ENCODE peak calls at places on chromosomes 7 and 10, in six cellular contexts. One of them, this sample, is unnamed.
A peak's percentile ranks its signal among the peaks of the same experiment; 100 is the strongest.

GRCh38 chr10:97759157-97759980 is 12.4 kb downstream of the SFRP5 start:
- DNase-seq in HepG2: peak; percentile 79
- DNase-seq in HCT116: peak; percentile 48
- DNase-seq in GM12878: no peak
- DNase-seq in K562: peak; percentile 69
- DNase-seq in H1: peak; percentile 95
- DNase-seq in this sample: peak; percentile 68

GRCh38 chr7:4242706-4243105 is 439.4 kb upstream of the FOXK1 start:
- DNase-seq in GM12878: no peak
- DNase-seq in HepG2: no peak
- DNase-seq in HCT116: no peak
- DNase-seq in K562: no peak
- DNase-seq in H1: no peak
- DNase-seq in this sample: no peak

GRCh38 chr7:107286751-107287621 is 118.2 kb downstream of the HBP1 start:
- DNase-seq in HepG2: peak; percentile 5
- DNase-seq in H1: no peak
- DNase-seq in HCT116: no peak
- DNase-seq in K562: no peak
- DNase-seq in GM12878: no peak
- DNase-seq in this sample: no peak

GRCh38 chr10:5090551-5090950 is 3.7 kb upstream of the AKR1C3 start:
- DNase-seq in HCT116: no peak
- DNase-seq in K562: no peak
- DNase-seq in GM12878: no peak
- DNase-seq in H1: no peak
- DNase-seq in HepG2: no peak
- DNase-seq in this sample: no peak

GRCh38 chr7:65269150-65269856 is 104.4 kb upstream of the ZNF92 start:
- DNase-seq in H1: peak; percentile 93
- DNase-seq in HCT116: peak; percentile 75
- DNase-seq in HepG2: peak; percentile 90
- DNase-seq in GM12878: peak; percentile 73
- DNase-seq in K562: peak; percentile 97
- DNase-seq in this sample: peak; percentile 98

GRCh38 chr7:41711283-41712064 is 8.6 kb upstream of the INHBA start:
- DNase-seq in HCT116: no peak
- DNase-seq in GM12878: no peak
- DNase-seq in HepG2: peak; percentile 4
- DNase-seq in K562: peak; percentile 19
- DNase-seq in H1: peak; percentile 82
- DNase-seq in this sample: no peak

GRCh38 chr10:125284875-125285597 is 124.7 kb upstream of the CTBP2 start:
- DNase-seq in GM12878: no peak
- DNase-seq in H1: no peak
- DNase-seq in HCT116: peak; percentile 58
- DNase-seq in HepG2: no peak
- DNase-seq in K562: peak; percentile 43
- DNase-seq in this sample: peak; percentile 16

GRCh38 chr10:58573970-58574538 is 61.4 kb downstream of the BICC1 start:
- DNase-seq in H1: no peak
- DNase-seq in K562: no peak
- DNase-seq in GM12878: no peak
- DNase-seq in HepG2: no peak
- DNase-seq in HCT116: no peak
- DNase-seq in this sample: no peak

GRCh38 chr10:70500339-70500738 is 21.8 kb downstream of the PALD1 start:
- DNase-seq in K562: no peak
- DNase-seq in GM12878: no peak
- DNase-seq in HCT116: no peak
- DNase-seq in HepG2: no peak
- DNase-seq in H1: no peak
- DNase-seq in this sample: no peak

GRCh38 chr7:28503396-28503795 is 91.1 kb downstream of the CREB5 start:
- DNase-seq in GM12878: no peak
- DNase-seq in H1: no peak
- DNase-seq in HCT116: no peak
- DNase-seq in HepG2: no peak
- DNase-seq in K562: no peak
- DNase-seq in this sample: no peak

GRCh38 chr7:140485463-140486265 is 6.4 kb upstream of the MKRN1 start:
- DNase-seq in H1: no peak
- DNase-seq in GM12878: no peak
- DNase-seq in K562: peak; percentile 63
- DNase-seq in HCT116: no peak
- DNase-seq in HepG2: no peak
- DNase-seq in this sample: no peak

GRCh38 chr7:77727527-77727926 is 31.3 kb downstream of the RSBN1L start:
- DNase-seq in H1: no peak
- DNase-seq in HepG2: no peak
- DNase-seq in GM12878: no peak
- DNase-seq in K562: no peak
- DNase-seq in HCT116: no peak
- DNase-seq in this sample: no peak

GRCh38 chr7:37372750-37373149 is 75.9 kb downstream of the ELMO1 start:
- DNase-seq in H1: no peak
- DNase-seq in HepG2: no peak
- DNase-seq in K562: no peak
- DNase-seq in GM12878: no peak
- DNase-seq in HCT116: no peak
- DNase-seq in this sample: no peak

DNA sequence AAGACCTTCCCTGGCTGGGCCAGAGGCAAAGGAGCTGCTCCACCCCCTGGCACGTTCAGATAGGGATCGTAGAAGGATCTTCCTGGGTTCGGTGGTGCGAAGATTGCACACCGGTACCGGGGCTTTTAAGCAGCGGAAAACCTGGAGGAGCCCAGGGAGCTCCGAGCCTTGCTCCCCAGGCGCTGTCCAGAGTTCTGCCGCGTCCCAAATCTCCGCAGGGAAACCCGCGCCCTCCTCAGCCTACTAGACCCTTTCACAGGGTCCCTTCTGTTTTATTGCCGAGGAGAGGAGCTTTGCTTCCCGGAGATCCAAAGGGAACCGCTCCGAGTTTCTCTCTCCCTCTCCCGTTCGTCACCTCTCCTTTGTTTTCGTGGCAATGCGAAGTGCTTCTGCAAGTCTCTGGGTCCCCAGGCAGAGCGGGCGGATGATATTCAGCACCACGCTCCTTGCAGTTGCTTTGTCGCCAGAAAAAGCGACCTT is 519 bp downstream of the TMEM196 start:
- DNase-seq in GM12878: no peak
- DNase-seq in HepG2: no peak
- DNase-seq in H1: peak; percentile 83
- DNase-seq in K562: no peak
- DNase-seq in HCT116: no peak
- DNase-seq in this sample: peak; percentile 64
- TF ChIP-seq ZNF274 in GM12878: no peak
- TF ChIP-seq ZNF274 in HepG2: no peak
- TF ChIP-seq ZNF274 in H1: no peak
- TF ChIP-seq ZNF274 in K562: no peak
- TF ChIP-seq ZNF274 in HCT116: no peak
- TF ChIP-seq ZNF274 in this sample: no peak

DNA sequence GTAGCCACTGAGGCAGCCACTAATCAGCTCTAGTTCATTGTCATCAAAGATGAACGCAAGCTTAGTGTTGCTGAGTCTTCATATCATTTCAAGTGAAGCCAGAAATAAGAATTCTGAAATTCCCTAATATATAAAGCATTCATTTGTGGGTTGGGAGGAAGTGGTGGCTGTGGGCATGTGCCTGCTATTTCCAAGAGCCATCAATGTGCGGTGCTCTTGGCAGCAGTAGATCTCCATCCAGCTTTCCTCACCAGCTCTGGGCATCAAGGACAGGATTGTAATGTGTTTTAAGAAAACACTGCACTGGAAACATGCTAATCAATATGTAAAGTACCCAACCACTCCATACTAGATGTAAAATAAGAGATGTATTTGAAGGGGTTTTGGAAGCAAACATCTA is 202.5 kb upstream of the AHR start:
- DNase-seq in GM12878: no peak
- DNase-seq in K562: no peak
- DNase-seq in H1: no peak
- DNase-seq in HepG2: no peak
- DNase-seq in HCT116: no peak
- DNase-seq in this sample: no peak
- H3K4me1 ChIP-seq in GM12878: peaks cover 4% of the 10 kb centered on the region
- H3K4me1 ChIP-seq in K562: no peaks in the 10 kb centered on the region
- H3K4me1 ChIP-seq in H1: no peaks in the 10 kb centered on the region
- H3K4me1 ChIP-seq in HepG2: peaks cover 31% of the 10 kb centered on the region
- H3K4me1 ChIP-seq in HCT116: peaks cover 26% of the 10 kb centered on the region
- H3K4me1 ChIP-seq in this sample: no peaks in the 10 kb centered on the region

GRCh38 chr10:100518761-100519241 is 860 bp downstream of the SEC31B start:
- DNase-seq in K562: peak; percentile 43
- DNase-seq in HepG2: peak; percentile 65
- DNase-seq in HCT116: peak; percentile 41
- DNase-seq in GM12878: no peak
- DNase-seq in H1: peak; percentile 79
- DNase-seq in this sample: no peak
- TF ChIP-seq ZNF274 in K562: no peak
- TF ChIP-seq ZNF274 in HepG2: no peak
- TF ChIP-seq ZNF274 in HCT116: no peak
- TF ChIP-seq ZNF274 in GM12878: no peak
- TF ChIP-seq ZNF274 in H1: no peak
- TF ChIP-seq ZNF274 in this sample: no peak

GRCh38 chr10:75146780-75147179 is 35.3 kb downstream of the SAMD8 start:
- DNase-seq in K562: no peak
- DNase-seq in GM12878: no peak
- DNase-seq in HepG2: no peak
- DNase-seq in H1: no peak
- DNase-seq in HCT116: no peak
- DNase-seq in this sample: no peak
- H3K4me1 ChIP-seq in K562: peaks cover 3% of the 10 kb centered on the region
- H3K4me1 ChIP-seq in GM12878: no peaks in the 10 kb centered on the region
- H3K4me1 ChIP-seq in HepG2: peaks cover 38% of the 10 kb centered on the region
- H3K4me1 ChIP-seq in H1: no peaks in the 10 kb centered on the region
- H3K4me1 ChIP-seq in HCT116: peaks cover 11% of the 10 kb centered on the region
- H3K4me1 ChIP-seq in this sample: no peaks in the 10 kb centered on the region

GRCh38 chr7:109659261-109659660 is 1089.6 kb downstream of the DNAJB9 start:
- DNase-seq in H1: no peak
- DNase-seq in HepG2: no peak
- DNase-seq in HCT116: no peak
- DNase-seq in K562: no peak
- DNase-seq in GM12878: no peak
- DNase-seq in this sample: no peak
- TF ChIP-seq ZNF274 in H1: no peak
- TF ChIP-seq ZNF274 in HepG2: no peak
- TF ChIP-seq ZNF274 in HCT116: no peak
- TF ChIP-seq ZNF274 in K562: no peak
- TF ChIP-seq ZNF274 in GM12878: no peak
- TF ChIP-seq ZNF274 in this sample: no peak

GRCh38 chr7:88456490-88456889 is 149.8 kb upstream of the STEAP4 start:
- DNase-seq in K562: no peak
- DNase-seq in GM12878: no peak
- DNase-seq in HepG2: no peak
- DNase-seq in HCT116: no peak
- DNase-seq in H1: no peak
- DNase-seq in this sample: no peak

GRCh38 chr7:88462799-88463198 is 156.1 kb upstream of the STEAP4 start:
- DNase-seq in K562: no peak
- DNase-seq in GM12878: no peak
- DNase-seq in HCT116: no peak
- DNase-seq in HepG2: no peak
- DNase-seq in H1: no peak
- DNase-seq in this sample: no peak

GRCh38 chr7:88455696-88456095 is 149.0 kb upstream of the STEAP4 start:
- DNase-seq in GM12878: no peak
- DNase-seq in H1: no peak
- DNase-seq in HCT116: no peak
- DNase-seq in K562: no peak
- DNase-seq in HepG2: no peak
- DNase-seq in this sample: no peak

GRCh38 chr7:88458931-88459330 is 152.2 kb upstream of the STEAP4 start:
- DNase-seq in K562: no peak
- DNase-seq in HCT116: no peak
- DNase-seq in HepG2: no peak
- DNase-seq in H1: no peak
- DNase-seq in GM12878: no peak
- DNase-seq in this sample: no peak
- H3K4me1 ChIP-seq in K562: no peaks in the 10 kb centered on the region
- H3K4me1 ChIP-seq in HCT116: peaks cover 11% of the 10 kb centered on the region
- H3K4me1 ChIP-seq in HepG2: no peaks in the 10 kb centered on the region
- H3K4me1 ChIP-seq in H1: no peaks in the 10 kb centered on the region
- H3K4me1 ChIP-seq in GM12878: no peaks in the 10 kb centered on the region
- H3K4me1 ChIP-seq in this sample: no peaks in the 10 kb centered on the region

GRCh38 chr7:30683839-30684238 is 1.6 kb upstream of the CRHR2 start:
- DNase-seq in K562: no peak
- DNase-seq in H1: no peak
- DNase-seq in GM12878: no peak
- DNase-seq in HCT116: no peak
- DNase-seq in HepG2: no peak
- DNase-seq in this sample: no peak
- TF ChIP-seq ZNF274 in K562: no peak
- TF ChIP-seq ZNF274 in H1: no peak
- TF ChIP-seq ZNF274 in GM12878: no peak
- TF ChIP-seq ZNF274 in HCT116: no peak
- TF ChIP-seq ZNF274 in HepG2: no peak
- TF ChIP-seq ZNF274 in this sample: no peak

DNA sequence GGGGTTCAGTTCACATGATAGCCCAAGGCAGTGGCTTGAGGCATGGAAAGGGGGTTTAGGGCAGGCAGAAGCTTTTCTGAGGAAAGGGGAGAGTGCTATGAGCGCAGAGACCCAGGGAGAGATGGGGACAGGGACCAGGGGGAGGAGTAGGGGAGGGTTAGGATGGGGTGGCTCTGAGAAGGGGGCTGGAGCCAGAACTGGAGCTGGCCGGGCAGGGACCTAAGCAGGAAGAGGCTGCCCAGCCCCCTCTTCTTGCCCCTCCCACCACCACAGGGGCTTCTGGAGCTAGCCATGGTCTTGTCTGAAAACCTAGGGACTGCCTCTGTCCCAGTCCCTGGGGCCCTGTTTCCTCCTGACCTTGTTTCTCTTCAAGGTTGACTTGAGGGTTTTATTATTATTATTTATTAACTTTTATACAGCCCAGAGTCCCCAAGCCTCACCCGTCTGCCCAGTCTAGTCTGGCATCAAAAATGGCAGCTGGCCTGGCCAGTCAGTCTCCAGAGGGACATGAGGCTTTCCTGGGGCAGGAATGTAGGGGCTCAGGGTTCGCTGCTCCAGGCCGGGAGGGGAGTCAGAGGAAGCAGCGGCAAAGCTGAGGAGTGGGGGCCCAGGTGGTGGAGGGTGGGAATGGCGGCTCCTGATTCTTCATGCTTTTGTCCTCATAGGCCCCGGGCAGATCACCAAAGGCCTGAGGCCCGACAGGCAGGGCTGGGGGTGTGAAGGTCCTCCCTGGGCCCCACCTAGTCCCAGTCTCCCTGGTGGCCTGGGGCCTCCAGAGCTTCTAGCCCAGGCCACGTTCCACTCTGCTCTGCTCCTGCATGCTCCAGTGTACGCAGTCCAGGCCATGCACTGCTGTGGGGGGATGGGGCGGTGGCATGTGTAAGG is 5.7 kb downstream of the TRIM8 start:
- DNase-seq in K562: no peak
- DNase-seq in GM12878: no peak
- DNase-seq in HepG2: no peak
- DNase-seq in HCT116: no peak
- DNase-seq in H1: no peak
- DNase-seq in this sample: no peak
- H3K4me1 ChIP-seq in K562: peaks cover 61% of the 10 kb centered on the region
- H3K4me1 ChIP-seq in GM12878: peaks cover 66% of the 10 kb centered on the region
- H3K4me1 ChIP-seq in HepG2: peaks cover 44% of the 10 kb centered on the region
- H3K4me1 ChIP-seq in HCT116: peaks cover 31% of the 10 kb centered on the region
- H3K4me1 ChIP-seq in H1: peaks cover 6% of the 10 kb centered on the region
- H3K4me1 ChIP-seq in this sample: peaks cover 22% of the 10 kb centered on the region

GRCh38 chr7:98079891-98080653 is 26.6 kb upstream of the LMTK2 start:
- DNase-seq in GM12878: no peak
- DNase-seq in HepG2: no peak
- DNase-seq in H1: no peak
- DNase-seq in K562: no peak
- DNase-seq in HCT116: no peak
- DNase-seq in this sample: peak; percentile 11
- TF ChIP-seq ZNF274 in GM12878: no peak
- TF ChIP-seq ZNF274 in HepG2: no peak
- TF ChIP-seq ZNF274 in H1: no peak
- TF ChIP-seq ZNF274 in K562: no peak
- TF ChIP-seq ZNF274 in HCT116: no peak
- TF ChIP-seq ZNF274 in this sample: no peak